ENCODE peak calls at places on chromosome 10, in five cellular contexts. U is HCT116, M is right lobe of liver, Y is dorsolateral prefrontal cortex, S is Panc1. H is an unnamed sample.

GRCh38 chr10:35421553-35422178 is 85.4 kb downstream of the CCNY start:
- DNase-seq in U (peak; percentile 35), M (no peak), Y (no peak), S (peak; percentile 64), H (peak; percentile 94)

GRCh38 chr10:95906675-95907453 is 911 bp upstream of the CC2D2B start:
- DNase-seq in Y (peak; percentile 51), S (peak; percentile 28), M (peak; percentile 61), U (peak; percentile 18), H (peak; percentile 36)

GRCh38 chr10:60314306-60314940 is 75.3 kb downstream of the ANK3 start:
- DNase-seq in S (no peak), Y (no peak), M (no peak), U (peak; percentile 39), H (peak; percentile 25)

GRCh38 chr10:122014652-122015248 is 25.8 kb downstream of the TACC2 start:
- DNase-seq in S (no peak), Y (no peak), U (no peak), M (no peak), H (no peak)

GRCh38 chr10:65891073-65891981 is 1034.5 kb upstream of the LRRTM3 start:
- DNase-seq in U (no peak), M (no peak), Y (no peak), S (no peak), H (no peak)

GRCh38 chr10:31064334-31064733 is 32.7 kb upstream of the ZNF438 start:
- DNase-seq in M (no peak), Y (no peak), U (no peak), S (no peak), H (no peak)

GRCh38 chr10:107986571-107986970 is 822.1 kb upstream of the SORCS1 start:
- DNase-seq in M (no peak), S (no peak), Y (no peak), U (no peak), H (no peak)

GRCh38 chr10:44978570-44979280 is at the start of gene DEPP1:
- DNase-seq in S (peak; percentile 91), M (peak; percentile 94), U (peak; percentile 90), Y (peak; percentile 85), H (peak; percentile 86)

GRCh38 chr10:127157506-127158205 is 38.7 kb downstream of the INSYN2A start:
- DNase-seq in S (no peak), U (no peak), Y (no peak), M (no peak), H (no peak)
- H3K4me3 ChIP-seq in S (no peak overlapping the region), U (no peak overlapping the region), Y (no peak overlapping the region), M (no peak overlapping the region), H (no peak overlapping the region)

DNA sequence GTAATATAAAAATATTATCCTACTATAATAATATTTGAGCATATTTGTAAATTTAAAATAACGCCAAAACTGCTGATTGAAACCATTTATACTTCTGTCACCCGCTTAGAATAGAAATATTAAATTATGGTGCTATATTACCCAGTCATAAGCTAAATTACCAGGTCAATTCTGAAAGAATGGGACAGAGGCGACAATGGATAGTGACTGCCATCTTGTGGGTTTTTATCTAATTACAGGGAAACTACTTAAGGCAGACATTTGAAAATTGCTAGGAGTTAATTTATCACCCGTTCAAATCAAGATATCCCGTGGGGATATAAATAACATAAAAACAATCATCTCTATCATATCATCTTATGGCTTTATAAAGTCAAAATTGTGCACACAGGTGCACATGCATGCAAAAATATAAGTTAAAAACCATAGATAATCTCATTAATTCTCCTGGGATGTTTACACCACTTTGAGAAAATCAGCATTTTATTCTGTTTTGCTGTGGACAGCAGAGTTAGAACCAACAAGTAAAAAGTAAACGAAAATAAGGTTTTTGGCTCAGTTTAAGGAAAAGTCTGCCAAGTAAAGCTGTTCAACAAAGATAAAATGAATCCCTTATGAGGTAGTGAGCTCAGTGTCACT is 41.3 kb upstream of the HPSE2 start:
- DNase-seq in Y (no peak), U (peak; percentile 46), S (peak; percentile 22), M (no peak), H (no peak)
- TF ChIP-seq CTCF in Y (no peak), U (peak; percentile 60), S (peak; percentile 80), M (peak; percentile 31), H (peak; percentile 55)

DNA sequence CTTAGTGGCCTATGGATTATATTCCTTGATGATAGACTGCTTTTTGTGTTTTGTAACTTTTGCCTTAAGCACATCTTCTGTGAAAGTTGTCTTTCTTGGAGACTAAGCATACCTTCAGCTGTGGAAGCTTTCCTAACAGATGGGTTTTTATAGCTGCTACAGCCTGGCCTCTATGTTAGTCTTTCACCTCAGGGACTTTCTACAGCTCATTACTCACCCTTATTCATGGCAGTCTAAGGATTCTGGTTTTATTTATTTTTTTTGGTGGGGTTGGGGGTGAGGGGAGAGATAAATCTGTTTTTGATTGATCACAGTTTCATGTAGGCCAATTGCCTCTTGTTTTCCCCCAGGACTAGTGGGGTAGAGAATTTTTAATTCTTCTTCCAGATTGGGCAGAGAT is 219.9 kb downstream of the DKK1 start:
- DNase-seq in U (no peak), Y (no peak), S (no peak), M (no peak), H (no peak)
- H3K4me3 ChIP-seq in U (no peak overlapping the region), Y (no peak overlapping the region), S (no peak overlapping the region), M (no peak overlapping the region), H (no peak overlapping the region)

GRCh38 chr10:70478191-70479160 is at the start of gene PALD1:
- DNase-seq in Y (no peak), M (peak; percentile 68), U (peak; percentile 48), S (no peak), H (no peak)
- TF ChIP-seq CTCF in Y (no peak), M (peak; percentile 12), U (no peak), S (no peak), H (no peak)

GRCh38 chr10:73743905-73744689 is at the start of gene SEC24C:
- DNase-seq in U (peak; percentile 93), S (peak; percentile 92), M (peak; percentile 95), Y (peak; percentile 96), H (peak; percentile 64)
- H3K4me3 ChIP-seq in U (peak within 1 kb of the TSS; percentile 98), S (peak within 1 kb of the TSS; percentile 97), M (peak within 1 kb of the TSS; percentile 91), Y (peak within 1 kb of the TSS; percentile 98), H (peak within 1 kb of the TSS; percentile 71)

H was measured in epithelial cell of proximal tubule.